ENCODE peak calls at places on chromosome X, in six cellular contexts. One of them, this sample, is unnamed.
A peak's percentile ranks its signal among the peaks of the same experiment; 100 is the strongest.

GRCh38 chrX:111652719-111653118 is 28.3 kb upstream of the ALG13 start:
- DNase-seq in posterior vena cava: no peak
- DNase-seq in ACHN: peak; percentile 0
- DNase-seq in epithelial cell of esophagus: peak; percentile 4
- DNase-seq in H7: peak; percentile 39
- DNase-seq in stimulated activated CD4-positive, alpha-beta T cell treated with anti-CD3 and anti-CD28 coated beads, Interleukin-15, amount 100 ng/mL, for 1 hour: no peak
- DNase-seq in this sample: no peak

GRCh38 chrX:77962068-77962902 is 7.2 kb downstream of the PGAM4 start:
- DNase-seq in ACHN: peak; percentile 6
- DNase-seq in epithelial cell of esophagus: no peak
- DNase-seq in posterior vena cava: no peak
- DNase-seq in H7: no peak
- DNase-seq in stimulated activated CD4-positive, alpha-beta T cell treated with anti-CD3 and anti-CD28 coated beads, Interleukin-15, amount 100 ng/mL, for 1 hour: no peak
- DNase-seq in this sample: no peak

GRCh38 chrX:112844250-112844649 is 3.6 kb upstream of the AMOT start:
- DNase-seq in ACHN: no peak
- DNase-seq in posterior vena cava: no peak
- DNase-seq in epithelial cell of esophagus: peak; percentile 21
- DNase-seq in H7: no peak
- DNase-seq in stimulated activated CD4-positive, alpha-beta T cell treated with anti-CD3 and anti-CD28 coated beads, Interleukin-15, amount 100 ng/mL, for 1 hour: no peak
- DNase-seq in this sample: no peak

GRCh38 chrX:111095974-111096870 is at the start of gene PAK3:
- DNase-seq in H7: peak; percentile 77
- DNase-seq in stimulated activated CD4-positive, alpha-beta T cell treated with anti-CD3 and anti-CD28 coated beads, Interleukin-15, amount 100 ng/mL, for 1 hour: no peak
- DNase-seq in ACHN: peak; percentile 66
- DNase-seq in posterior vena cava: no peak
- DNase-seq in epithelial cell of esophagus: peak; percentile 58
- DNase-seq in this sample: peak; percentile 15

GRCh38 chrX:108198420-108198819 is 106.8 kb downstream of the ATG4A start:
- DNase-seq in epithelial cell of esophagus: peak; percentile 28
- DNase-seq in ACHN: no peak
- DNase-seq in posterior vena cava: no peak
- DNase-seq in H7: no peak
- DNase-seq in stimulated activated CD4-positive, alpha-beta T cell treated with anti-CD3 and anti-CD28 coated beads, Interleukin-15, amount 100 ng/mL, for 1 hour: no peak
- DNase-seq in this sample: no peak

GRCh38 chrX:22015144-22015750 is 16.9 kb upstream of the PHEX start:
- DNase-seq in stimulated activated CD4-positive, alpha-beta T cell treated with anti-CD3 and anti-CD28 coated beads, Interleukin-15, amount 100 ng/mL, for 1 hour: no peak
- DNase-seq in epithelial cell of esophagus: no peak
- DNase-seq in H7: no peak
- DNase-seq in posterior vena cava: no peak
- DNase-seq in ACHN: no peak
- DNase-seq in this sample: no peak

GRCh38 chrX:155745792-155746191 is 133.0 kb upstream of the TMLHE start:
- DNase-seq in posterior vena cava: no peak
- DNase-seq in ACHN: no peak
- DNase-seq in H7: no peak
- DNase-seq in epithelial cell of esophagus: peak; percentile 75
- DNase-seq in stimulated activated CD4-positive, alpha-beta T cell treated with anti-CD3 and anti-CD28 coated beads, Interleukin-15, amount 100 ng/mL, for 1 hour: no peak
- DNase-seq in this sample: no peak

GRCh38 chrX:1521459-1521956 is 15.5 kb downstream of the P2RY8 start:
- DNase-seq in epithelial cell of esophagus: no peak
- DNase-seq in H7: peak; percentile 43
- DNase-seq in stimulated activated CD4-positive, alpha-beta T cell treated with anti-CD3 and anti-CD28 coated beads, Interleukin-15, amount 100 ng/mL, for 1 hour: no peak
- DNase-seq in posterior vena cava: no peak
- DNase-seq in ACHN: no peak
- DNase-seq in this sample: peak; percentile 89

GRCh38 chrX:53287493-53288138 is 6.2 kb upstream of the IQSEC2 start:
- DNase-seq in ACHN: peak; percentile 31
- DNase-seq in epithelial cell of esophagus: peak; percentile 48
- DNase-seq in stimulated activated CD4-positive, alpha-beta T cell treated with anti-CD3 and anti-CD28 coated beads, Interleukin-15, amount 100 ng/mL, for 1 hour: no peak
- DNase-seq in posterior vena cava: peak; percentile 85
- DNase-seq in H7: no peak
- DNase-seq in this sample: no peak

GRCh38 chrX:21813612-21814368 is 25.6 kb upstream of the MBTPS2 start:
- DNase-seq in ACHN: no peak
- DNase-seq in epithelial cell of esophagus: no peak
- DNase-seq in H7: no peak
- DNase-seq in posterior vena cava: no peak
- DNase-seq in stimulated activated CD4-positive, alpha-beta T cell treated with anti-CD3 and anti-CD28 coated beads, Interleukin-15, amount 100 ng/mL, for 1 hour: no peak
- DNase-seq in this sample: no peak

GRCh38 chrX:34559325-34559724 is 97.8 kb downstream of the TMEM47 start:
- DNase-seq in stimulated activated CD4-positive, alpha-beta T cell treated with anti-CD3 and anti-CD28 coated beads, Interleukin-15, amount 100 ng/mL, for 1 hour: no peak
- DNase-seq in H7: peak; percentile 2
- DNase-seq in posterior vena cava: no peak
- DNase-seq in ACHN: peak; percentile 20
- DNase-seq in epithelial cell of esophagus: peak; percentile 60
- DNase-seq in this sample: peak; percentile 7

GRCh38 chrX:23694606-23695005 is 27.3 kb downstream of the PRDX4 start:
- DNase-seq in epithelial cell of esophagus: peak; percentile 53
- DNase-seq in stimulated activated CD4-positive, alpha-beta T cell treated with anti-CD3 and anti-CD28 coated beads, Interleukin-15, amount 100 ng/mL, for 1 hour: no peak
- DNase-seq in posterior vena cava: no peak
- DNase-seq in H7: peak; percentile 78
- DNase-seq in ACHN: peak; percentile 56
- DNase-seq in this sample: peak; percentile 28

GRCh38 chrX:36683507-36683906 is 324.7 kb upstream of the FAM47C start:
- DNase-seq in posterior vena cava: no peak
- DNase-seq in stimulated activated CD4-positive, alpha-beta T cell treated with anti-CD3 and anti-CD28 coated beads, Interleukin-15, amount 100 ng/mL, for 1 hour: no peak
- DNase-seq in ACHN: no peak
- DNase-seq in H7: no peak
- DNase-seq in epithelial cell of esophagus: no peak
- DNase-seq in this sample: no peak

GRCh38 chrX:31656013-31656412 is 584.2 kb upstream of the FTHL17 start:
- DNase-seq in ACHN: no peak
- DNase-seq in H7: no peak
- DNase-seq in stimulated activated CD4-positive, alpha-beta T cell treated with anti-CD3 and anti-CD28 coated beads, Interleukin-15, amount 100 ng/mL, for 1 hour: no peak
- DNase-seq in posterior vena cava: no peak
- DNase-seq in epithelial cell of esophagus: peak; percentile 13
- DNase-seq in this sample: no peak

GRCh38 chrX:111254896-111255693 is 15.2 kb downstream of the CAPN6 start:
- DNase-seq in stimulated activated CD4-positive, alpha-beta T cell treated with anti-CD3 and anti-CD28 coated beads, Interleukin-15, amount 100 ng/mL, for 1 hour: no peak
- DNase-seq in epithelial cell of esophagus: peak; percentile 30
- DNase-seq in H7: no peak
- DNase-seq in ACHN: peak; percentile 45
- DNase-seq in posterior vena cava: no peak
- DNase-seq in this sample: no peak

GRCh38 chrX:152958047-152958446 is 35.9 kb downstream of the PNMA5 start:
- DNase-seq in ACHN: peak; percentile 13
- DNase-seq in H7: no peak
- DNase-seq in epithelial cell of esophagus: peak; percentile 4
- DNase-seq in stimulated activated CD4-positive, alpha-beta T cell treated with anti-CD3 and anti-CD28 coated beads, Interleukin-15, amount 100 ng/mL, for 1 hour: no peak
- DNase-seq in posterior vena cava: no peak
- DNase-seq in this sample: no peak

GRCh38 chrX:53494427-53494826 is 60.3 kb upstream of the HSD17B10 start:
- DNase-seq in stimulated activated CD4-positive, alpha-beta T cell treated with anti-CD3 and anti-CD28 coated beads, Interleukin-15, amount 100 ng/mL, for 1 hour: no peak
- DNase-seq in H7: no peak
- DNase-seq in posterior vena cava: no peak
- DNase-seq in epithelial cell of esophagus: peak; percentile 24
- DNase-seq in ACHN: no peak
- DNase-seq in this sample: no peak

GRCh38 chrX:120468825-120469525 is at the start of gene LAMP2:
- DNase-seq in ACHN: peak; percentile 85
- DNase-seq in stimulated activated CD4-positive, alpha-beta T cell treated with anti-CD3 and anti-CD28 coated beads, Interleukin-15, amount 100 ng/mL, for 1 hour: peak; percentile 66
- DNase-seq in epithelial cell of esophagus: peak; percentile 83
- DNase-seq in H7: peak; percentile 82
- DNase-seq in posterior vena cava: peak; percentile 96
- DNase-seq in this sample: peak; percentile 79

GRCh38 chrX:14496674-14497073 is 32.7 kb upstream of the GLRA2 start:
- DNase-seq in posterior vena cava: no peak
- DNase-seq in H7: no peak
- DNase-seq in ACHN: no peak
- DNase-seq in stimulated activated CD4-positive, alpha-beta T cell treated with anti-CD3 and anti-CD28 coated beads, Interleukin-15, amount 100 ng/mL, for 1 hour: no peak
- DNase-seq in epithelial cell of esophagus: no peak
- DNase-seq in this sample: peak; percentile 46

GRCh38 chrX:50183891-50184290 is 16.9 kb downstream of the AKAP4 start:
- DNase-seq in stimulated activated CD4-positive, alpha-beta T cell treated with anti-CD3 and anti-CD28 coated beads, Interleukin-15, amount 100 ng/mL, for 1 hour: no peak
- DNase-seq in posterior vena cava: no peak
- DNase-seq in ACHN: no peak
- DNase-seq in epithelial cell of esophagus: no peak
- DNase-seq in H7: no peak
- DNase-seq in this sample: no peak

GRCh38 chrX:134457708-134458107 is 2.3 kb upstream of the HPRT1 start:
- DNase-seq in posterior vena cava: no peak
- DNase-seq in stimulated activated CD4-positive, alpha-beta T cell treated with anti-CD3 and anti-CD28 coated beads, Interleukin-15, amount 100 ng/mL, for 1 hour: no peak
- DNase-seq in H7: no peak
- DNase-seq in epithelial cell of esophagus: no peak
- DNase-seq in ACHN: no peak
- DNase-seq in this sample: no peak

GRCh38 chrX:74452199-74452481 is 30.8 kb downstream of the SLC16A2 start:
- DNase-seq in posterior vena cava: no peak
- DNase-seq in H7: no peak
- DNase-seq in ACHN: no peak
- DNase-seq in stimulated activated CD4-positive, alpha-beta T cell treated with anti-CD3 and anti-CD28 coated beads, Interleukin-15, amount 100 ng/mL, for 1 hour: no peak
- DNase-seq in epithelial cell of esophagus: no peak
- DNase-seq in this sample: no peak

GRCh38 chrX:69027181-69028005 is 137.9 kb downstream of the PJA1 start:
- DNase-seq in H7: no peak
- DNase-seq in ACHN: no peak
- DNase-seq in posterior vena cava: no peak
- DNase-seq in stimulated activated CD4-positive, alpha-beta T cell treated with anti-CD3 and anti-CD28 coated beads, Interleukin-15, amount 100 ng/mL, for 1 hour: no peak
- DNase-seq in epithelial cell of esophagus: peak; percentile 94
- DNase-seq in this sample: no peak

GRCh38 chrX:140821280-140821679 is 111.7 kb downstream of the LINC00632 start:
- DNase-seq in H7: no peak
- DNase-seq in posterior vena cava: no peak
- DNase-seq in epithelial cell of esophagus: no peak
- DNase-seq in ACHN: no peak
- DNase-seq in stimulated activated CD4-positive, alpha-beta T cell treated with anti-CD3 and anti-CD28 coated beads, Interleukin-15, amount 100 ng/mL, for 1 hour: no peak
- DNase-seq in this sample: peak; percentile 75

GRCh38 chrX:141278306-141278705 is 36.0 kb upstream of the SPANXC start:
- DNase-seq in stimulated activated CD4-positive, alpha-beta T cell treated with anti-CD3 and anti-CD28 coated beads, Interleukin-15, amount 100 ng/mL, for 1 hour: no peak
- DNase-seq in H7: peak; percentile 19
- DNase-seq in epithelial cell of esophagus: peak; percentile 24
- DNase-seq in posterior vena cava: no peak
- DNase-seq in ACHN: peak; percentile 14
- DNase-seq in this sample: peak; percentile 10

GRCh38 chrX:133534172-133534571 is 118.9 kb upstream of the GPC4 start:
- DNase-seq in posterior vena cava: no peak
- DNase-seq in epithelial cell of esophagus: no peak
- DNase-seq in H7: no peak
- DNase-seq in stimulated activated CD4-positive, alpha-beta T cell treated with anti-CD3 and anti-CD28 coated beads, Interleukin-15, amount 100 ng/mL, for 1 hour: no peak
- DNase-seq in ACHN: no peak
- DNase-seq in this sample: no peak

GRCh38 chrX:41332005-41332404 is 2.0 kb upstream of the DDX3X start:
- DNase-seq in ACHN: no peak
- DNase-seq in stimulated activated CD4-positive, alpha-beta T cell treated with anti-CD3 and anti-CD28 coated beads, Interleukin-15, amount 100 ng/mL, for 1 hour: no peak
- DNase-seq in epithelial cell of esophagus: peak; percentile 30
- DNase-seq in H7: no peak
- DNase-seq in posterior vena cava: no peak
- DNase-seq in this sample: no peak

GRCh38 chrX:47498411-47498810 is 15.4 kb upstream of the ZNF41 start:
- DNase-seq in epithelial cell of esophagus: no peak
- DNase-seq in stimulated activated CD4-positive, alpha-beta T cell treated with anti-CD3 and anti-CD28 coated beads, Interleukin-15, amount 100 ng/mL, for 1 hour: no peak
- DNase-seq in H7: no peak
- DNase-seq in ACHN: no peak
- DNase-seq in posterior vena cava: no peak
- DNase-seq in this sample: no peak